ENCODE peak calls at places on chromosomes 1 and 21, in four cellular contexts. One of them, this sample, is unnamed.

GRCh38 chr1:210653771-210654170 is 325.1 kb downstream of the HHAT start:
- DNase-seq in NCI-H460: no peak
- DNase-seq in HTR-8/SVneo: no peak
- DNase-seq in naive thymus-derived CD4-positive, alpha-beta T cell: no peak
- DNase-seq in this sample: no peak

GRCh38 chr1:66768935-66769334 is 16.7 kb downstream of the DYNLT5 start:
- DNase-seq in naive thymus-derived CD4-positive, alpha-beta T cell: no peak
- DNase-seq in NCI-H460: no peak
- DNase-seq in HTR-8/SVneo: no peak
- DNase-seq in this sample: no peak

GRCh38 chr1:33305016-33305415 is 15.9 kb downstream of the A3GALT2 start:
- DNase-seq in naive thymus-derived CD4-positive, alpha-beta T cell: no peak
- DNase-seq in NCI-H460: no peak
- DNase-seq in HTR-8/SVneo: no peak
- DNase-seq in this sample: no peak

GRCh38 chr1:103025858-103026409 is 82.4 kb downstream of the COL11A1 start:
- DNase-seq in NCI-H460: no peak
- DNase-seq in naive thymus-derived CD4-positive, alpha-beta T cell: no peak
- DNase-seq in HTR-8/SVneo: no peak
- DNase-seq in this sample: no peak

GRCh38 chr1:202623075-202623474 is 87.2 kb downstream of the SYT2 start:
- DNase-seq in HTR-8/SVneo: no peak
- DNase-seq in naive thymus-derived CD4-positive, alpha-beta T cell: no peak
- DNase-seq in NCI-H460: peak
- DNase-seq in this sample: no peak

GRCh38 chr1:169550294-169550693 is 36.0 kb downstream of the F5 start:
- DNase-seq in NCI-H460: peak
- DNase-seq in naive thymus-derived CD4-positive, alpha-beta T cell: peak
- DNase-seq in HTR-8/SVneo: peak
- DNase-seq in this sample: no peak

GRCh38 chr1:210505601-210506564 is 177.2 kb downstream of the HHAT start:
- DNase-seq in NCI-H460: no peak
- DNase-seq in HTR-8/SVneo: no peak
- DNase-seq in naive thymus-derived CD4-positive, alpha-beta T cell: no peak
- DNase-seq in this sample: no peak

GRCh38 chr1:84956655-84957054 is 40.3 kb downstream of the MCOLN2 start:
- DNase-seq in naive thymus-derived CD4-positive, alpha-beta T cell: no peak
- DNase-seq in HTR-8/SVneo: no peak
- DNase-seq in NCI-H460: no peak
- DNase-seq in this sample: no peak

GRCh38 chr1:8892026-8892425 is 13.5 kb upstream of the ENO1 start:
- DNase-seq in naive thymus-derived CD4-positive, alpha-beta T cell: no peak
- DNase-seq in NCI-H460: no peak
- DNase-seq in HTR-8/SVneo: no peak
- DNase-seq in this sample: no peak

GRCh38 chr1:35603468-35603867 is 30.4 kb downstream of the TFAP2E start:
- DNase-seq in naive thymus-derived CD4-positive, alpha-beta T cell: no peak
- DNase-seq in HTR-8/SVneo: no peak
- DNase-seq in NCI-H460: no peak
- DNase-seq in this sample: no peak

GRCh38 chr1:10065760-10066159 is 33.0 kb downstream of the UBE4B start:
- DNase-seq in naive thymus-derived CD4-positive, alpha-beta T cell: no peak
- DNase-seq in NCI-H460: no peak
- DNase-seq in HTR-8/SVneo: no peak
- DNase-seq in this sample: no peak

GRCh38 chr1:56688522-56689026 is 43.5 kb downstream of the PRKAA2 start:
- DNase-seq in NCI-H460: peak
- DNase-seq in HTR-8/SVneo: peak
- DNase-seq in naive thymus-derived CD4-positive, alpha-beta T cell: no peak
- DNase-seq in this sample: no peak

GRCh38 chr1:46333300-46334029 is 7.1 kb upstream of the NSUN4 start:
- DNase-seq in HTR-8/SVneo: peak
- DNase-seq in naive thymus-derived CD4-positive, alpha-beta T cell: no peak
- DNase-seq in NCI-H460: peak
- DNase-seq in this sample: no peak

GRCh38 chr1:101371259-101371658 is 134.4 kb downstream of the S1PR1 start:
- DNase-seq in NCI-H460: no peak
- DNase-seq in HTR-8/SVneo: no peak
- DNase-seq in naive thymus-derived CD4-positive, alpha-beta T cell: no peak
- DNase-seq in this sample: peak

GRCh38 chr1:167663002-167663772 is 33.2 kb downstream of the RCSD1 start:
- DNase-seq in NCI-H460: no peak
- DNase-seq in naive thymus-derived CD4-positive, alpha-beta T cell: no peak
- DNase-seq in HTR-8/SVneo: peak
- DNase-seq in this sample: no peak

GRCh38 chr1:87765686-87766085 is 437.0 kb downstream of the LMO4 start:
- DNase-seq in HTR-8/SVneo: no peak
- DNase-seq in naive thymus-derived CD4-positive, alpha-beta T cell: no peak
- DNase-seq in NCI-H460: no peak
- DNase-seq in this sample: no peak

GRCh38 chr21:45579383-45580180 is 37.3 kb upstream of the SLC19A1 start:
- DNase-seq in HTR-8/SVneo: no peak
- DNase-seq in naive thymus-derived CD4-positive, alpha-beta T cell: no peak
- DNase-seq in NCI-H460: no peak
- DNase-seq in this sample: no peak

GRCh38 chr1:156572663-156573018 is 276 bp upstream of the IQGAP3 start:
- DNase-seq in NCI-H460: no peak
- DNase-seq in naive thymus-derived CD4-positive, alpha-beta T cell: no peak
- DNase-seq in HTR-8/SVneo: no peak
- DNase-seq in this sample: no peak

GRCh38 chr1:214493126-214493796 is 58.1 kb downstream of the PTPN14 start:
- DNase-seq in NCI-H460: no peak
- DNase-seq in naive thymus-derived CD4-positive, alpha-beta T cell: no peak
- DNase-seq in HTR-8/SVneo: no peak
- DNase-seq in this sample: no peak

This sample was measured in CD4-positive, CD25-positive, alpha-beta regulatory T cell.